ENCODE peak calls at places on chromosomes 4 and X, in nine cellular contexts. One of them, this sample, is unnamed.

GRCh38 chrX:150355898-150356297 is 7.2 kb upstream of the MAMLD1 start:
- DNase-seq in CD8-positive, alpha-beta T cell: no peak
- DNase-seq in tibial artery: no peak
- DNase-seq in pancreas: no peak
- DNase-seq in endodermal cell: no peak
- DNase-seq in H1: no peak
- DNase-seq in RWPE2: no peak
- DNase-seq in suprapubic skin: no peak
- DNase-seq in endothelial cell: no peak
- DNase-seq in this sample: no peak

GRCh38 chrX:150219374-150220185 is 143.5 kb upstream of the MAMLD1 start:
- DNase-seq in CD8-positive, alpha-beta T cell: no peak
- DNase-seq in suprapubic skin: no peak
- DNase-seq in endodermal cell: peak; percentile 62
- DNase-seq in pancreas: no peak
- DNase-seq in tibial artery: no peak
- DNase-seq in endothelial cell: no peak
- DNase-seq in RWPE2: no peak
- DNase-seq in H1: no peak
- DNase-seq in this sample: peak; percentile 53

GRCh38 chrX:112424166-112424565 is 255.6 kb downstream of the LHFPL1 start:
- DNase-seq in endothelial cell: no peak
- DNase-seq in H1: no peak
- DNase-seq in suprapubic skin: no peak
- DNase-seq in endodermal cell: no peak
- DNase-seq in pancreas: no peak
- DNase-seq in tibial artery: no peak
- DNase-seq in CD8-positive, alpha-beta T cell: no peak
- DNase-seq in RWPE2: no peak
- DNase-seq in this sample: no peak

GRCh38 chr4:152734015-152734698 is 45.4 kb downstream of the TIGD4 start:
- DNase-seq in suprapubic skin: no peak
- DNase-seq in tibial artery: no peak
- DNase-seq in pancreas: no peak
- DNase-seq in RWPE2: no peak
- DNase-seq in CD8-positive, alpha-beta T cell: no peak
- DNase-seq in H1: no peak
- DNase-seq in endodermal cell: peak; percentile 58
- DNase-seq in endothelial cell: no peak
- DNase-seq in this sample: no peak

GRCh38 chrX:1451251-1451675 is 1.4 kb downstream of the ASMTL start:
- DNase-seq in H1: no peak
- DNase-seq in RWPE2: peak; percentile 44
- DNase-seq in endothelial cell: no peak
- DNase-seq in tibial artery: peak; percentile 67
- DNase-seq in pancreas: peak; percentile 30
- DNase-seq in suprapubic skin: peak; percentile 52
- DNase-seq in endodermal cell: no peak
- DNase-seq in CD8-positive, alpha-beta T cell: peak; percentile 49
- DNase-seq in this sample: no peak

GRCh38 chr4:172871381-172871780 is 297.2 kb upstream of the GALNT7 start:
- DNase-seq in RWPE2: no peak
- DNase-seq in H1: no peak
- DNase-seq in endothelial cell: no peak
- DNase-seq in CD8-positive, alpha-beta T cell: no peak
- DNase-seq in suprapubic skin: no peak
- DNase-seq in endodermal cell: no peak
- DNase-seq in tibial artery: no peak
- DNase-seq in pancreas: no peak
- DNase-seq in this sample: no peak

GRCh38 chrX:129653181-129653984 is 1.4 kb downstream of the APLN start:
- DNase-seq in endodermal cell: no peak
- DNase-seq in CD8-positive, alpha-beta T cell: peak; percentile 45
- DNase-seq in endothelial cell: no peak
- DNase-seq in RWPE2: no peak
- DNase-seq in pancreas: no peak
- DNase-seq in tibial artery: peak; percentile 72
- DNase-seq in suprapubic skin: no peak
- DNase-seq in H1: no peak
- DNase-seq in this sample: no peak

GRCh38 chr4:88275516-88275915 is 8.8 kb downstream of the PPM1K start:
- DNase-seq in tibial artery: no peak
- DNase-seq in endodermal cell: no peak
- DNase-seq in CD8-positive, alpha-beta T cell: no peak
- DNase-seq in RWPE2: no peak
- DNase-seq in H1: no peak
- DNase-seq in endothelial cell: no peak
- DNase-seq in suprapubic skin: no peak
- DNase-seq in pancreas: no peak
- DNase-seq in this sample: no peak

GRCh38 chr4:122665148-122665547 is 44.3 kb upstream of the IL21 start:
- DNase-seq in RWPE2: no peak
- DNase-seq in CD8-positive, alpha-beta T cell: no peak
- DNase-seq in H1: no peak
- DNase-seq in endodermal cell: no peak
- DNase-seq in pancreas: no peak
- DNase-seq in tibial artery: no peak
- DNase-seq in endothelial cell: no peak
- DNase-seq in suprapubic skin: no peak
- DNase-seq in this sample: no peak

GRCh38 chrX:109818921-109819320 is 85.9 kb upstream of the ACSL4 start:
- DNase-seq in endothelial cell: no peak
- DNase-seq in RWPE2: no peak
- DNase-seq in endodermal cell: no peak
- DNase-seq in CD8-positive, alpha-beta T cell: no peak
- DNase-seq in suprapubic skin: no peak
- DNase-seq in H1: no peak
- DNase-seq in tibial artery: no peak
- DNase-seq in pancreas: no peak
- DNase-seq in this sample: no peak

GRCh38 chrX:37802028-37802427 is 22.2 kb downstream of the CYBB start:
- DNase-seq in tibial artery: no peak
- DNase-seq in RWPE2: no peak
- DNase-seq in pancreas: no peak
- DNase-seq in endodermal cell: no peak
- DNase-seq in suprapubic skin: no peak
- DNase-seq in endothelial cell: no peak
- DNase-seq in H1: no peak
- DNase-seq in CD8-positive, alpha-beta T cell: no peak
- DNase-seq in this sample: no peak

GRCh38 chrX:69151898-69152297 is 13.4 kb downstream of the PJA1 start:
- DNase-seq in CD8-positive, alpha-beta T cell: peak; percentile 5
- DNase-seq in endothelial cell: no peak
- DNase-seq in pancreas: no peak
- DNase-seq in endodermal cell: no peak
- DNase-seq in tibial artery: no peak
- DNase-seq in H1: no peak
- DNase-seq in RWPE2: no peak
- DNase-seq in suprapubic skin: no peak
- DNase-seq in this sample: no peak

GRCh38 chrX:1487401-1487800 is 34.7 kb upstream of the ASMTL start:
- DNase-seq in endothelial cell: no peak
- DNase-seq in RWPE2: no peak
- DNase-seq in CD8-positive, alpha-beta T cell: peak; percentile 23
- DNase-seq in endodermal cell: peak; percentile 33
- DNase-seq in suprapubic skin: peak; percentile 21
- DNase-seq in tibial artery: no peak
- DNase-seq in H1: no peak
- DNase-seq in pancreas: peak; percentile 8
- DNase-seq in this sample: no peak

GRCh38 chr4:125891597-125892258 is 577.0 kb downstream of the FAT4 start:
- DNase-seq in H1: no peak
- DNase-seq in suprapubic skin: no peak
- DNase-seq in CD8-positive, alpha-beta T cell: no peak
- DNase-seq in endothelial cell: no peak
- DNase-seq in RWPE2: no peak
- DNase-seq in endodermal cell: no peak
- DNase-seq in tibial artery: no peak
- DNase-seq in pancreas: no peak
- DNase-seq in this sample: no peak

GRCh38 chrX:30951003-30951402 is 61.9 kb upstream of the TAB3 start:
- DNase-seq in pancreas: no peak
- DNase-seq in RWPE2: no peak
- DNase-seq in tibial artery: no peak
- DNase-seq in suprapubic skin: no peak
- DNase-seq in CD8-positive, alpha-beta T cell: no peak
- DNase-seq in endodermal cell: no peak
- DNase-seq in endothelial cell: no peak
- DNase-seq in H1: no peak
- DNase-seq in this sample: no peak

GRCh38 chrX:50967734-50968133 is 57.2 kb downstream of the BMP15 start:
- DNase-seq in H1: no peak
- DNase-seq in RWPE2: no peak
- DNase-seq in endothelial cell: no peak
- DNase-seq in pancreas: no peak
- DNase-seq in tibial artery: no peak
- DNase-seq in CD8-positive, alpha-beta T cell: no peak
- DNase-seq in endodermal cell: no peak
- DNase-seq in suprapubic skin: no peak
- DNase-seq in this sample: peak; percentile 22

GRCh38 chrX:13658602-13659001 is 5.7 kb downstream of the TCEANC start:
- DNase-seq in endothelial cell: no peak
- DNase-seq in tibial artery: no peak
- DNase-seq in H1: no peak
- DNase-seq in RWPE2: no peak
- DNase-seq in pancreas: no peak
- DNase-seq in CD8-positive, alpha-beta T cell: no peak
- DNase-seq in suprapubic skin: no peak
- DNase-seq in endodermal cell: no peak
- DNase-seq in this sample: peak; percentile 79

GRCh38 chrX:153361781-153362397 is 27.9 kb downstream of the ZNF275 start:
- DNase-seq in tibial artery: no peak
- DNase-seq in H1: no peak
- DNase-seq in endothelial cell: no peak
- DNase-seq in endodermal cell: no peak
- DNase-seq in pancreas: no peak
- DNase-seq in RWPE2: no peak
- DNase-seq in suprapubic skin: no peak
- DNase-seq in CD8-positive, alpha-beta T cell: no peak
- DNase-seq in this sample: no peak

GRCh38 chr4:86101841-86102240 is 258.0 kb downstream of the MAPK10 start:
- DNase-seq in suprapubic skin: no peak
- DNase-seq in CD8-positive, alpha-beta T cell: no peak
- DNase-seq in endothelial cell: no peak
- DNase-seq in RWPE2: no peak
- DNase-seq in H1: no peak
- DNase-seq in endodermal cell: no peak
- DNase-seq in pancreas: no peak
- DNase-seq in tibial artery: no peak
- DNase-seq in this sample: no peak

DNA sequence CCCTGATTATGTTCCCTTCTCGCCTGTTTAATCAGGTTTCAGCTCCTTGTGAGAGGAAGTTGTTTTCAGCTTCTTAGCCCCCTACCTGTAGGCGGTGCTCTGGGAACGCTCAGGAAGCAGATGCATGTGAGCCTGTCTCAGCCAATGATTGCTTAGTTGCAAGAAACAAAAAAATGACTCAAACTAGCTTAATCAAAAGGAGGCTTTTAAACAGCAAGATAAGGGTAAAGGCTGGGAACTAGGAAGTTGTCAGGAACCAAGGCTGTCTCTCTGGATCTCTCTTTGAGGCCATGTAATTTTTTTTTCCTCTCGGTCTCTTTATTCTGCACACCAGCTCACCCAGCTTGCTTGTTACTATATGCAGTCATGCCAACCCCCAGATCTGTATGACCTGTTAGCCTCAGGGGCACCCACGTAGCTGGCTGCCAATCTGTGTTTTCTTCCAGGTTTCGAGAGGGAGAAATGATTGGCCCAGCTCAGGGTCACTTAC is 109.1 kb downstream of the PTTG2 start:
- DNase-seq in suprapubic skin: no peak
- DNase-seq in endothelial cell: peak; percentile 55
- DNase-seq in H1: no peak
- DNase-seq in pancreas: peak; percentile 83
- DNase-seq in RWPE2: no peak
- DNase-seq in tibial artery: no peak
- DNase-seq in endodermal cell: peak; percentile 88
- DNase-seq in CD8-positive, alpha-beta T cell: no peak
- DNase-seq in this sample: peak; percentile 16
- TF ChIP-seq CTCF in suprapubic skin: no peak
- TF ChIP-seq CTCF in endothelial cell: no peak
- TF ChIP-seq CTCF in H1: peak; percentile 74
- TF ChIP-seq CTCF in pancreas: peak; percentile 25
- TF ChIP-seq CTCF in RWPE2: peak; percentile 92
- TF ChIP-seq CTCF in tibial artery: no peak
- TF ChIP-seq CTCF in endodermal cell: peak; percentile 78
- TF ChIP-seq CTCF in CD8-positive, alpha-beta T cell: no peak
- TF ChIP-seq CTCF in this sample: peak; percentile 18

GRCh38 chr4:61837395-61837794 is 637.3 kb downstream of the ADGRL3 start:
- DNase-seq in RWPE2: no peak
- DNase-seq in H1: no peak
- DNase-seq in CD8-positive, alpha-beta T cell: no peak
- DNase-seq in suprapubic skin: no peak
- DNase-seq in endodermal cell: no peak
- DNase-seq in pancreas: no peak
- DNase-seq in tibial artery: no peak
- DNase-seq in endothelial cell: no peak
- DNase-seq in this sample: no peak
- TF ChIP-seq CTCF in RWPE2: no peak
- TF ChIP-seq CTCF in H1: peak; percentile 4
- TF ChIP-seq CTCF in CD8-positive, alpha-beta T cell: no peak
- TF ChIP-seq CTCF in suprapubic skin: no peak
- TF ChIP-seq CTCF in endodermal cell: peak; percentile 57
- TF ChIP-seq CTCF in pancreas: no peak
- TF ChIP-seq CTCF in tibial artery: no peak
- TF ChIP-seq CTCF in endothelial cell: no peak
- TF ChIP-seq CTCF in this sample: no peak

DNA sequence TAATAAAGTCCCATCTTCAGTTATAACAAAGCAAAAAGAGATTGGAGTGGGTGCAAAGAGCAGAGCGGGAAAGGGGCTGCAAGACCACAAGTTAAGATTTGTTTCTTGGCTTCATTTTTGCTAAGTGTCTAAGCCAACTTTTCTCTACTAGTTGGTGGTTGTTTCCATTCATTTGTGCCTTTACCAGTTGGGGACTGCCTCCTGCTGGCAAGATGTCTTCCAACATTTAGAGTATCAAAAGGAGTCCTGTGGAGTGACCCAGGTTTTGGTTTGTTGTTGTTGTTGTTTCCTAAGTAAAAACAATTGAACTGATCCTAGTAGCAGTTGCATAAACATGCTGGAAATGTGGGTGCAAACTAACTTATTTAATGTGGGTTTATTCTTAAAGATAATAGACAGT is 121.1 kb downstream of the SPATA18 start:
- DNase-seq in endothelial cell: peak; percentile 13
- DNase-seq in tibial artery: no peak
- DNase-seq in endodermal cell: no peak
- DNase-seq in RWPE2: no peak
- DNase-seq in CD8-positive, alpha-beta T cell: no peak
- DNase-seq in H1: no peak
- DNase-seq in pancreas: no peak
- DNase-seq in suprapubic skin: no peak
- DNase-seq in this sample: peak; percentile 20
- TF ChIP-seq CTCF in endothelial cell: peak; percentile 20
- TF ChIP-seq CTCF in tibial artery: no peak
- TF ChIP-seq CTCF in endodermal cell: peak; percentile 59
- TF ChIP-seq CTCF in RWPE2: no peak
- TF ChIP-seq CTCF in CD8-positive, alpha-beta T cell: no peak
- TF ChIP-seq CTCF in H1: no peak
- TF ChIP-seq CTCF in pancreas: no peak
- TF ChIP-seq CTCF in suprapubic skin: no peak
- TF ChIP-seq CTCF in this sample: no peak

GRCh38 chr4:6873291-6873690 is 36.3 kb upstream of the TBC1D14 start:
- DNase-seq in tibial artery: no peak
- DNase-seq in suprapubic skin: no peak
- DNase-seq in pancreas: no peak
- DNase-seq in CD8-positive, alpha-beta T cell: no peak
- DNase-seq in H1: no peak
- DNase-seq in endothelial cell: no peak
- DNase-seq in endodermal cell: no peak
- DNase-seq in RWPE2: no peak
- DNase-seq in this sample: peak; percentile 34
- TF ChIP-seq CTCF in tibial artery: no peak
- TF ChIP-seq CTCF in suprapubic skin: no peak
- TF ChIP-seq CTCF in pancreas: no peak
- TF ChIP-seq CTCF in CD8-positive, alpha-beta T cell: no peak
- TF ChIP-seq CTCF in H1: peak; percentile 5
- TF ChIP-seq CTCF in endothelial cell: no peak
- TF ChIP-seq CTCF in endodermal cell: no peak
- TF ChIP-seq CTCF in RWPE2: no peak
- TF ChIP-seq CTCF in this sample: no peak

This sample was measured in MCF 10A.